ENCODE peak calls at places on chromosomes 16 and 17, in five cellular contexts. U is GM12878, A is tibial nerve, J is body of pancreas, C is stomach. N is an unnamed sample.

GRCh38 chr16:86722970-86723369 is 144.6 kb downstream of the FOXL1 start:
- DNase-seq in U (no peak), C (no peak), A (no peak), J (no peak), N (no peak)

GRCh38 chr17:38897671-38898290 is 27.6 kb upstream of the LASP1NB start:
- DNase-seq in J (no peak), U (no peak), C (no peak), A (no peak), N (no peak)

GRCh38 chr17:50627386-50627781 is 7.3 kb upstream of the ABCC3 start:
- DNase-seq in C (no peak), J (no peak), A (no peak), U (no peak), N (no peak)

GRCh38 chr17:12909046-12909445 is 108.8 kb downstream of the ELAC2 start:
- DNase-seq in J (no peak), A (no peak), U (peak), C (no peak), N (no peak)

GRCh38 chr16:9134306-9134705 is 42.9 kb downstream of the HAPSTR1 start:
- DNase-seq in A (no peak), J (no peak), C (no peak), U (no peak), N (no peak)

GRCh38 chr17:74097461-74098131 is 105.9 kb upstream of the RPL38 start:
- DNase-seq in A (no peak), C (no peak), U (no peak), J (no peak), N (no peak)

GRCh38 chr16:67235816-67236547 is 9.1 kb downstream of the TMEM208 start:
- DNase-seq in C (no peak), U (no peak), A (no peak), J (no peak), N (no peak)

GRCh38 chr16:76676356-76676755 is 399.2 kb downstream of the CNTNAP4 start:
- DNase-seq in C (no peak), J (peak), A (no peak), U (no peak), N (no peak)

GRCh38 chr16:85423186-85423550 is 190.0 kb upstream of the GSE1 start:
- DNase-seq in U (no peak), J (peak), C (no peak), A (no peak), N (no peak)

GRCh38 chr16:17129971-17130370 is 340.8 kb downstream of the XYLT1 start:
- DNase-seq in J (no peak), A (no peak), U (no peak), C (no peak), N (no peak)

GRCh38 chr16:81946206-81946605 is 65.1 kb downstream of the SDR42E1 start:
- DNase-seq in A (no peak), J (no peak), C (no peak), U (no peak), N (no peak)

GRCh38 chr17:66676421-66676820 is 158.5 kb upstream of the CACNG5 start:
- DNase-seq in J (peak), U (no peak), C (peak), A (no peak), N (no peak)

GRCh38 chr16:383326-384020 is 1.7 kb upstream of the PGAP6 start:
- DNase-seq in J (peak), A (no peak), C (peak), U (peak), N (no peak)

GRCh38 chr16:2364638-2365210 is 24.2 kb upstream of the ABCA3 start:
- DNase-seq in C (no peak), U (no peak), J (no peak), A (no peak), N (no peak)

GRCh38 chr17:18041776-18042175 is 2.6 kb downstream of the GID4 start:
- DNase-seq in U (no peak), C (no peak), J (no peak), A (no peak), N (no peak)

GRCh38 chr17:81398170-81398854 is 3.1 kb downstream of the BAHCC1 start:
- DNase-seq in A (no peak), J (peak), U (no peak), C (no peak), N (no peak)

GRCh38 chr16:17408955-17409441 is 61.8 kb downstream of the XYLT1 start:
- DNase-seq in U (peak), J (no peak), A (no peak), C (no peak), N (no peak)

GRCh38 chr16:81371106-81371505 is 56.3 kb downstream of the GAN start:
- DNase-seq in J (no peak), C (no peak), U (no peak), A (no peak), N (no peak)

GRCh38 chr17:82900741-82901140 is 60.9 kb upstream of the ZNF750 start:
- DNase-seq in A (no peak), U (no peak), J (no peak), C (no peak), N (no peak)

GRCh38 chr16:68086336-68086821 is 1.2 kb downstream of the NFATC3 start:
- DNase-seq in U (no peak), C (no peak), A (no peak), J (no peak), N (no peak)

GRCh38 chr17:43966276-43966675 is 12.5 kb upstream of the PYY start:
- DNase-seq in J (no peak), U (no peak), A (no peak), C (no peak), N (no peak)

GRCh38 chr17:51840688-51841087 is 317.8 kb downstream of the CA10 start:
- DNase-seq in A (no peak), U (no peak), C (no peak), J (no peak), N (no peak)

GRCh38 chr16:1026057-1026783 is 44.6 kb downstream of the SOX8 start:
- DNase-seq in A (no peak), J (no peak), C (no peak), U (no peak), N (no peak)

GRCh38 chr17:19381361-19381740 is 3.1 kb downstream of the MAPK7 start:
- DNase-seq in J (no peak), U (no peak), A (no peak), C (no peak), N (no peak)

GRCh38 chr16:88292007-88292940 is 90.5 kb upstream of the ZNF469 start:
- DNase-seq in A (no peak), C (no peak), J (no peak), U (no peak), N (no peak)

GRCh38 chr17:81561494-81561885 is 9.3 kb upstream of the FAAP100 start:
- DNase-seq in J (no peak), C (no peak), A (no peak), U (no peak), N (no peak)

GRCh38 chr16:54957403-54957802 is 26.7 kb downstream of the IRX5 start:
- DNase-seq in C (peak), U (no peak), J (peak), A (no peak), N (no peak)

GRCh38 chr17:20706752-20707372 is 127.3 kb downstream of the CDRT15L2 start:
- DNase-seq in A (no peak), C (no peak), U (no peak), J (no peak), N (no peak)

GRCh38 chr17:30084773-30085172 is 31.8 kb upstream of the NSRP1 start:
- DNase-seq in A (no peak), J (no peak), U (no peak), C (no peak), N (no peak)

GRCh38 chr17:14150604-14151003 is 81.3 kb downstream of the COX10 start:
- DNase-seq in C (no peak), A (no peak), U (no peak), J (no peak), N (no peak)

GRCh38 chr16:85291302-85292148 is 179.3 kb upstream of the CIBAR2 start:
- DNase-seq in C (peak), A (peak), U (no peak), J (peak), N (no peak)

GRCh38 chr17:28524476-28525415 is 18.6 kb downstream of the FOXN1 start:
- DNase-seq in J (peak), C (peak), U (no peak), A (no peak), N (no peak)

GRCh38 chr16:88537864-88538263 is 32.3 kb upstream of the ZC3H18 start:
- DNase-seq in J (no peak), C (no peak), U (no peak), A (no peak), N (no peak)

GRCh38 chr16:8376430-8376829 is 213.9 kb downstream of the TMEM114 start:
- DNase-seq in J (no peak), A (no peak), C (no peak), U (no peak), N (no peak)

GRCh38 chr16:4947722-4948503 is 10.2 kb upstream of the SEC14L5 start:
- DNase-seq in U (no peak), C (no peak), A (no peak), J (no peak), N (no peak)

GRCh38 chr17:43449470-43450202 is 34.1 kb upstream of the DHX8 start:
- DNase-seq in J (peak), A (no peak), U (no peak), C (peak), N (no peak)

GRCh38 chr17:76072149-76072858 is at the start of gene SRP68:
- DNase-seq in A (peak), J (peak), C (peak), U (peak), N (no peak)
- TF ChIP-seq POLR2A in A (peak), J (peak), C (no peak), U (peak), N (peak)

DNA sequence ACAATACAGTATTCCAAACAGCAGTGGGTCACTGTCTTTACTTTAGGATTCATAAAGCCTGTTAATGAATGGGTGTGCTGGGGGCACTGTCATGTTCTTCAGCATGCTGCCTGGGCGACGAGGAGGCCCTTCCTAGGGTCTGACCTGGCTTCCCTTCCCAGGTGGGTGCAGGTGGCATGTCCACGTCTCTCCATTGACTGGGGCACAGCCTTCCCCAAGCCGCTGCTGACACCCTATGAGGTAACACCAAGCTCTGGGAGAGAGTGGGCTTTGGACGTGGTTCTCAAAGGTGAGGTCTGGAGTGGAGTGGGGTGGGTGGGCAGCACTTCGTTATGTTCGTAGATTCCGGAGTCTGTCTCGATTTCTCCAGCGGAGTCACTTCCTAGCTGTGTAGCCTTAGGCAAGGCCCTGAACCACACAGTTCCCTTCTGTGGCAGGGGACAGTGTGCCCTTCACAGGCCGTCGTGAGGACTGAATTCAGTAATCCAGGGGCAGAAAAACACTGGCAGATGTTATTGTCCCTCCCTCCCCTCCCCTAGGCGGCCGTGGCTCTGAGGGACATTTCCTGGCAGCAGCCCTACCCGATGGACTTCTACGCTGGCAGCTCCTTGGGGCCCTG is 771 bp upstream of the OVCA2 start:
- DNase-seq in J (peak), U (no peak), A (no peak), C (no peak), N (no peak)
- TF ChIP-seq POLR2A in J (no peak), U (no peak), A (no peak), C (no peak), N (no peak)

DNA sequence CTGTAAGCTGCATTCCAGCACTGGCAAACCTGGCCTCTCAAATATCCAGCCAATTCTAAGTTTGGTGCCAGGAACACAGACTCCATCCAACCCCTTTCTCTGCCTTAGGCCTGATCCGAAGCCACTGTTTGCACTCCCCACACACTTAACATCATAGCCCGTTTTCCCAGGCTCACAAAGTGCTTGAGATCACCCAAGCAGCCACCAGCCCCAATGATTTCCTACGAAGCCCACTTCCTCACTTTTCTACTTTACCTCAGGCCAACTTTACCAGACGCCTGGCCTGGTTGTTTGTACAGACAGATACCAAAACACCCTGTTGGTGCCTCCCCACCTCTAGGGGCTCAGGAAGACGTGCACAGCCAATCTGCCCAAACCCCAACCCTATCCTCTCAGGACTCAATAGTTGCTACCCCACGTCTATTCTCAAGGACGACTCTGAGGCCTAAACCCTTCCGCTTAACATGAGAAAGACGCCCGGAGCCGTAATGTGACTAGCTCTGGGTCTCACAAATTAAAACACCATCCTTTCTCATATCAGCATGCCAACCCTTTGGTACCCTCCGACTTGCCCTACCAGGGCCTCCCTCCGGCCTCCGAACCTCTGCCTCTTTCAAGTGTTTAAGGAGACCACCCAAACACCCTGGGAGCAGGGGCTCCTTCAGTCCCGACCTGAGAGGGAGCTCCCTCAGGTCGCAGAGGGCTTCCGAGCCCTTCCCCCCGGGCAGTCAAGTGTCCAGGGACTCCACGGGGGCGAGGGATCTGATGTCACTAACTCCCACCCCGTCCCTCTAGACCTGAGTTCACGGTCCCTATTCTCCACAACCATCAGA is 3.4 kb upstream of the PER1 start:
- DNase-seq in U (no peak), A (no peak), C (peak), J (peak), N (no peak)
- TF ChIP-seq POLR2A in U (no peak), A (no peak), C (no peak), J (no peak), N (no peak)

DNA sequence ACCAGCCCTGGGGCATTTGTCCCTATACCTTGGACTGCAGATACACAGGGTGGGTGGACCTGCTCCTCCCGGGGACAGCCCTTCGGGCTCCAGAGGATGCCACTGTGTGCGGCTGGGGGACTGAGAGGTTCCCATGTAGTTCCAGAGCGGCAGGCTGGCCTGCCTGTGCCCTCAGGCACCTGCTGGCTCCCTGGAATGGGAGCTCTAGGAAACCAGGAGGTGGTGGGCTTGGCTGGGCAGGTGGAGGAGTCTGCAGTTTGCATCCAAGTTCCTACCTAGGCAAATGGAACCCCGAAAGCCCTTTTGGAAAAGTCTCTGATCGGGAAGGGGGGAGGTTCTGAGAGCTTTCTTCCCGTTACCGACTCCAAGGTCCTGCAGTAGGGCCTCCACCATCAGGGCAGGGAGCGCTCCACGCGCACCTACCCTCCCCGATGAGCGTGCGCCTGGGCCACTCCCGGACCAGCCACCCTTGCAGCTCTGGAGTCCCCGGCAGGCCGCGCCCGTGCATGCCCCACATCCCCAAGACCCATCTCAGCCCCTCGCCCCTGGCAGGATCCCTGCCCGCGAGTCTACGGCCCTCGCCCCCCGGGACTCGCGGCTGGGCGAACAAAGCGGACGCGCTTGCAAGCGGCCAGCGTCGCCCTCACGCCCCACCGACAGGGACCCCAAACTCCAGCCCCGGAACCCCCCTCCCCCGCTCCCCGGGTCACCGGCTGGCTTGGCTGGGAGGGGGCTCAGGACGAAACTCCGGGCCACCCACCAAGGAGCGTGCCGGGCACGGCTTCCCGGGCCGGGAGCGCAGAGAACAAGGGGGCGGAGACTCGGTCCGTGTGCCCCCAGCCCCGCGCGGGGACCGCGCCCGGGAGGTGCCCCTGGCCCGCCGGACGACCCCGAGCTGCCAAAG is 707 bp downstream of the DBNDD1 start:
- DNase-seq in J (peak), U (no peak), C (peak), A (no peak), N (no peak)
- TF ChIP-seq POLR2A in J (no peak), U (no peak), C (no peak), A (no peak), N (no peak)

DNA sequence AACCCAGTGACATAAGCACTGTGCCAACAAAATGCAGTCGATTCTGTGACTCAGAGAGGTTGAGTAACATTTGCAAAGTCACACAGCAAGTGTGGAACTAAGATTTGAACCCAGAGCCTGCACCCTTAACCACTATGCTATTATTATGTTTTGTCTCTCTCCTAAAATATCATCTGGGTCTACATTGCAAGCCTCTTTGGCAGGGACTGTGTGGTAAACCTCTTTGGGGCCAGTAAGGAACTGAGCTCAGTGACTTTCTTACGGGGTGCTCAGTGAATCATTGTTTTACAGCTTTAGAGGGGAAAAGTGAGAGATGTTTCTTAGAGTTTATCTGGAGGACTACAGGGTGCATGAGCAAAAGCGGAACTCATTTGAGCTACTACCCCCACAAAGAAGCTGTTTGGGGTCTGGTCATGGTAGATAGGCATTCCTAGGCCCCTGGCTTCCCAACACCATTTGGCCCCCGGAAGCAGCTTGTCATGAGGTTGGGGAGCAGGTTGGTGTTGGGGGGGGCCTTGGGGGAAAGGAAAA is 9.8 kb downstream of the CIITA start:
- DNase-seq in U (no peak), J (no peak), A (no peak), C (no peak), N (no peak)
- TF ChIP-seq POLR2A in U (no peak), J (no peak), A (no peak), C (no peak), N (no peak)

GRCh38 chr17:75774988-75775668 is 9.5 kb upstream of the UNK start:
- DNase-seq in C (no peak), A (peak), J (peak), U (no peak), N (no peak)
- TF ChIP-seq POLR2A in C (no peak), A (no peak), J (peak), U (peak), N (no peak)

GRCh38 chr17:49471769-49472168 is 23.3 kb upstream of the NGFR start:
- DNase-seq in A (no peak), J (no peak), C (no peak), U (no peak), N (no peak)
- TF ChIP-seq POLR2A in A (no peak), J (no peak), C (no peak), U (no peak), N (no peak)

GRCh38 chr17:57921342-57921741 is 33.9 kb downstream of the CUEDC1 start:
- DNase-seq in C (no peak), A (no peak), J (no peak), U (no peak), N (no peak)
- TF ChIP-seq POLR2A in C (no peak), A (no peak), J (no peak), U (no peak), N (no peak)

GRCh38 chr17:41794603-41794975 is 8.1 kb upstream of the JUP start:
- DNase-seq in C (no peak), U (no peak), A (no peak), J (no peak), N (no peak)

GRCh38 chr17:41799366-41799765 is 12.4 kb downstream of the P3H4 start:
- DNase-seq in J (no peak), A (no peak), C (no peak), U (no peak), N (no peak)

GRCh38 chr17:41793749-41794602 is 7.5 kb upstream of the JUP start:
- DNase-seq in J (no peak), C (no peak), U (no peak), A (no peak), N (no peak)

GRCh38 chr17:41796066-41796895 is 9.8 kb upstream of the JUP start:
- DNase-seq in C (no peak), J (no peak), U (no peak), A (no peak), N (no peak)

DNA sequence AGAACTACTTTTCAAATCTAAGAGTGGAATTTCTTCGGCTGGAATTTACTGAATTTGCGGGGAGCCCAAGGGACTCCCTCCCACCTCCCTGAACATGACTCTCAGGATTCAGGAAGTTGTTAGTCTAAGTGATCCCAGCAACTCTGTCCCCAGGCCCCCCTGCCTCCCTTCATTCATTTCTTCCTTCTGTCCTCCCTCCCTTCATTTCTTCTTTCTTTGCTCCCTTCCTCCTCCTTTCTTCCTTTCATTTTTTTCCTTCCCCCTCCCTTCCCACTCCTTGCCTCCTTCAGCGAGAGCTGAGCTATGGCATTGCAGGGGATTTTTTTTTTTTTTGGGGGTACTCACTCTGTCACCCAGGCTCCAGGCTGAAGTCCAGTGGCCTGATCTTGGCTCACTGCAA is 10.9 kb upstream of the JUP start:
- DNase-seq in C (no peak), U (no peak), A (no peak), J (no peak), N (no peak)
- TF ChIP-seq POLR2A in C (no peak), U (no peak), A (no peak), J (no peak), N (no peak)